ENCODE peak calls at places on chromosomes 13 and 19, in seven cellular contexts. G is neuronal stem cell, W is mesenchymal stem cell, B is H1, X is mesendoderm, Q is H9, J is trophoblast cell. R is an unnamed sample.
A peak's percentile ranks its signal among the peaks of the same experiment; 100 is the strongest.

GRCh38 chr13:45683701-45684100 is 18.4 kb upstream of the CBY2 start:
- DNase-seq in G (no peak), W (no peak), B (no peak), X (peak; percentile 32), Q (peak; percentile 42), J (no peak), R (no peak)

GRCh38 chr19:1929051-1929742 is 11.8 kb upstream of the CSNK1G2 start:
- DNase-seq in G (peak; percentile 81), W (peak; percentile 76), B (no peak), X (peak; percentile 83), Q (peak; percentile 87), J (peak; percentile 73), R (peak; percentile 52)

GRCh38 chr13:42396901-42397670 is 125.1 kb downstream of the AKAP11 start:
- DNase-seq in G (no peak), W (no peak), B (no peak), X (no peak), Q (no peak), J (no peak), R (no peak)

GRCh38 chr13:38309397-38309796 is 40.3 kb upstream of the UFM1 start:
- DNase-seq in G (no peak), W (no peak), B (no peak), X (no peak), Q (no peak), J (peak; percentile 30), R (no peak)

GRCh38 chr13:40187324-40187795 is 479.1 kb downstream of the FOXO1 start:
- DNase-seq in G (no peak), W (no peak), B (no peak), X (peak; percentile 67), Q (peak; percentile 38), J (no peak), R (no peak)

GRCh38 chr19:48121909-48122371 is 11.3 kb upstream of the PLA2G4C start:
- DNase-seq in G (no peak), W (no peak), B (no peak), X (no peak), Q (no peak), J (no peak), R (no peak)

GRCh38 chr13:33153421-33154381 is 131.9 kb downstream of the STARD13 start:
- DNase-seq in G (no peak), W (no peak), B (no peak), X (no peak), Q (no peak), J (no peak), R (peak; percentile 38)

GRCh38 chr13:61128850-61129645 is 286.6 kb downstream of the PCDH20 start:
- DNase-seq in G (no peak), W (no peak), B (no peak), X (peak; percentile 25), Q (no peak), J (no peak), R (no peak)

GRCh38 chr19:10183926-10184325 is 10.8 kb downstream of the DNMT1 start:
- DNase-seq in G (no peak), W (no peak), B (no peak), X (no peak), Q (no peak), J (no peak), R (no peak)

GRCh38 chr13:113367020-113367560 is 3.2 kb upstream of the GRTP1 start:
- DNase-seq in G (no peak), W (no peak), B (no peak), X (no peak), Q (no peak), J (no peak), R (no peak)

GRCh38 chr13:77388944-77389616 is 62.2 kb upstream of the MYCBP2 start:
- DNase-seq in G (no peak), W (no peak), B (no peak), X (no peak), Q (no peak), J (no peak), R (no peak)

GRCh38 chr19:51743405-51743804 is 8.3 kb downstream of the FPR1 start:
- DNase-seq in G (no peak), W (no peak), B (no peak), X (no peak), Q (no peak), J (no peak), R (no peak)
- H2BK120ac ChIP-seq in G (no peak overlapping the region), W (no peak overlapping the region), B (no peak overlapping the region), X (no peak overlapping the region), Q (no peak overlapping the region), J (no peak overlapping the region), R (no peak overlapping the region)

GRCh38 chr13:59696229-59696628 is 467.5 kb downstream of the DIAPH3 start:
- DNase-seq in G (no peak), W (no peak), B (no peak), X (no peak), Q (no peak), J (no peak), R (no peak)

GRCh38 chr13:59702269-59702668 is 461.5 kb downstream of the DIAPH3 start:
- DNase-seq in G (no peak), W (no peak), B (no peak), X (no peak), Q (no peak), J (no peak), R (no peak)

GRCh38 chr13:59700281-59700680 is 463.4 kb downstream of the DIAPH3 start:
- DNase-seq in G (no peak), W (no peak), B (no peak), X (no peak), Q (no peak), J (no peak), R (peak; percentile 42)

GRCh38 chr13:59706101-59706976 is 457.4 kb downstream of the DIAPH3 start:
- DNase-seq in G (no peak), W (no peak), B (no peak), X (no peak), Q (no peak), J (no peak), R (no peak)

GRCh38 chr13:59701261-59701660 is 462.5 kb downstream of the DIAPH3 start:
- DNase-seq in G (no peak), W (no peak), B (no peak), X (no peak), Q (no peak), J (no peak), R (no peak)
- H2BK120ac ChIP-seq in G (no peak overlapping the region), W (no peak overlapping the region), B (no peak overlapping the region), X (no peak overlapping the region), Q (no peak overlapping the region), J (no peak overlapping the region), R (no peak overlapping the region)

DNA sequence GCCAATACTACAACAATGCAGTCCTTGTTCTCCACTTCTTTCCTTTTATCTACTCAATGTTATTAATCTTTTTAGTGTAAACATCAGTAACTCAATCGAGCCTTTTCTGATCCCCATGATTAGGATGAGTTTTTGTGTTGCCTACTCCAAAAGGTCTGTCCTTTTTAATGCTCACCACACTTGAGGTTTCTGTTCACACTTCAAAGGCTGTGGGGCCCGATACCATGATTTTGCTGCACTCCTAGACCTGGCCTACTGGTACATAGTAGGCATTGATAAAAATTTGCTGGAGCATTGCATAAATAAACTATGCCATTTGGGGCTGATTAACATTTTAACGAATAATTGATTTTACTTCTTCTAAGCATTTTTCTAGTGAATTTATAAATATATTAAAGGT is 125.4 kb upstream of the KLF12 start:
- DNase-seq in G (no peak), W (no peak), B (no peak), X (no peak), Q (no peak), J (no peak), R (no peak)
- H2BK120ac ChIP-seq in G (no peak overlapping the region), W (no peak overlapping the region), B (no peak overlapping the region), X (no peak overlapping the region), Q (no peak overlapping the region), J (no peak overlapping the region), R (no peak overlapping the region)

GRCh38 chr13:50928088-50928487 is 18.5 kb downstream of the RNASEH2B start:
- DNase-seq in G (no peak), W (peak; percentile 45), B (no peak), X (peak; percentile 29), Q (no peak), J (no peak), R (no peak)

GRCh38 chr13:50919291-50919690 is 9.7 kb downstream of the RNASEH2B start:
- DNase-seq in G (no peak), W (peak; percentile 10), B (no peak), X (no peak), Q (no peak), J (no peak), R (peak; percentile 33)

GRCh38 chr13:50921706-50922105 is 12.1 kb downstream of the RNASEH2B start:
- DNase-seq in G (no peak), W (no peak), B (no peak), X (no peak), Q (no peak), J (no peak), R (no peak)

GRCh38 chr13:50924025-50924424 is 14.4 kb downstream of the RNASEH2B start:
- DNase-seq in G (no peak), W (no peak), B (no peak), X (no peak), Q (no peak), J (no peak), R (no peak)

GRCh38 chr13:50923272-50923671 is 13.7 kb downstream of the RNASEH2B start:
- DNase-seq in G (no peak), W (no peak), B (no peak), X (no peak), Q (no peak), J (no peak), R (no peak)
- H2BK120ac ChIP-seq in G (no peak overlapping the region), W (no peak overlapping the region), B (no peak overlapping the region), X (no peak overlapping the region), Q (no peak overlapping the region), J (no peak overlapping the region), R (no peak overlapping the region)

R was measured in IMR-90.